ENCODE peak calls at places on chromosomes 4 and X, in nine cellular contexts. X, P, V, K, L, F, Q, U and J are unnamed samples.

GRCh38 chr4:102871772-102872171 is 3.0 kb downstream of the CISD2 start:
- DNase-seq in L (no peak), F (no peak), U (no peak), Q (no peak), P (no peak), V (no peak), X (no peak), K (no peak), J (no peak)

GRCh38 chr4:145736241-145736831 is 56.4 kb downstream of the C4orf51 start:
- DNase-seq in L (no peak), U (peak), K (no peak), V (peak), F (no peak), X (no peak), P (peak), Q (no peak), J (no peak)

GRCh38 chrX:63784346-63784901 is 590 bp downstream of the ARHGEF9 start:
- DNase-seq in K (no peak), X (no peak), U (no peak), F (no peak), Q (no peak), L (no peak), P (no peak), V (no peak), J (peak)

GRCh38 chr4:25313194-25313895 is 771 bp downstream of the ZCCHC4 start:
- DNase-seq in L (no peak), P (no peak), K (peak), Q (no peak), F (no peak), X (no peak), U (no peak), V (no peak), J (no peak)

GRCh38 chr4:124061413-124061812 is 651.1 kb downstream of the ANKRD50 start:
- DNase-seq in K (peak), V (peak), U (no peak), P (peak), X (no peak), F (no peak), Q (peak), L (no peak), J (no peak)

GRCh38 chr4:153950100-153950979 is 161.5 kb upstream of the SFRP2 start:
- DNase-seq in P (no peak), V (no peak), K (no peak), Q (peak), U (no peak), X (no peak), L (no peak), F (no peak), J (no peak)

GRCh38 chrX:74535211-74535621 is 79.2 kb downstream of the RLIM start:
- DNase-seq in X (no peak), Q (peak), U (no peak), K (peak), P (peak), F (peak), L (no peak), V (peak), J (no peak)

GRCh38 chrX:21047034-21047455 is 327.2 kb upstream of the CNKSR2 start:
- DNase-seq in F (no peak), V (no peak), X (no peak), L (no peak), K (no peak), P (no peak), Q (no peak), U (no peak), J (no peak)

GRCh38 chr4:121951570-121952110 is at the start of gene TRPC3:
- DNase-seq in F (peak), L (no peak), U (peak), V (no peak), P (no peak), K (no peak), X (no peak), Q (no peak), J (peak)

GRCh38 chr4:8053688-8054449 is 104.7 kb downstream of the ABLIM2 start:
- DNase-seq in V (no peak), L (no peak), Q (no peak), U (no peak), X (no peak), P (no peak), F (no peak), K (no peak), J (no peak)

GRCh38 chr4:142700521-142700920 is 145.6 kb downstream of the INPP4B start:
- DNase-seq in F (no peak), L (no peak), Q (no peak), K (no peak), P (no peak), X (no peak), V (no peak), U (no peak), J (no peak)

GRCh38 chrX:136711147-136711546 is 63.2 kb downstream of the CD40LG start:
- DNase-seq in X (no peak), K (peak), V (peak), U (peak), F (peak), L (no peak), Q (no peak), P (peak), J (peak)

GRCh38 chr4:8192748-8193738 is 6.0 kb upstream of the SH3TC1 start:
- DNase-seq in L (no peak), P (peak), U (peak), Q (no peak), F (no peak), K (peak), X (no peak), V (peak), J (peak)

GRCh38 chr4:38860788-38861424 is 4.3 kb upstream of the TLR6 start:
- DNase-seq in K (peak), X (no peak), L (no peak), F (peak), Q (no peak), U (no peak), P (peak), V (peak), J (peak)

GRCh38 chrX:69070949-69071650 is 94.2 kb downstream of the PJA1 start:
- DNase-seq in X (peak), K (no peak), F (no peak), U (peak), V (no peak), P (peak), L (no peak), Q (no peak), J (no peak)

GRCh38 chr4:150461957-150462356 is 120.0 kb upstream of the MAB21L2 start:
- DNase-seq in L (no peak), U (no peak), F (no peak), V (no peak), X (no peak), K (no peak), P (no peak), Q (no peak), J (no peak)

GRCh38 chrX:23726196-23726595 is 16.9 kb downstream of the ACOT9 start:
- DNase-seq in X (no peak), Q (no peak), U (no peak), K (no peak), P (no peak), L (no peak), F (no peak), V (no peak), J (no peak)

GRCh38 chr4:94743838-94744237 is 13.9 kb upstream of the BMPR1B start:
- DNase-seq in V (no peak), U (no peak), X (no peak), F (no peak), Q (no peak), L (no peak), K (peak), P (no peak), J (no peak)

GRCh38 chr4:94741304-94741703 is 16.5 kb upstream of the BMPR1B start:
- DNase-seq in L (no peak), K (no peak), V (peak), U (no peak), X (no peak), Q (no peak), F (no peak), P (peak), J (no peak)

GRCh38 chr4:94744830-94745229 is 12.9 kb upstream of the BMPR1B start:
- DNase-seq in X (no peak), K (no peak), Q (no peak), F (no peak), L (no peak), U (no peak), P (no peak), V (no peak), J (no peak)

GRCh38 chr4:94746746-94747145 is 11.0 kb upstream of the BMPR1B start:
- DNase-seq in Q (no peak), K (no peak), X (no peak), L (no peak), P (no peak), U (no peak), F (no peak), V (no peak), J (no peak)
- TF ChIP-seq CTCF in Q (no peak), K (peak), X (no peak), L (no peak), P (peak), U (peak), F (no peak), V (no peak), J (no peak)

GRCh38 chrX:46559062-46559461 is 13.8 kb upstream of the ZNF674 start:
- DNase-seq in L (no peak), P (peak), K (no peak), X (no peak), U (no peak), F (no peak), V (peak), Q (no peak), J (no peak)

GRCh38 chrX:46551494-46552128 is 6.4 kb upstream of the ZNF674 start:
- DNase-seq in X (no peak), F (no peak), U (no peak), Q (no peak), P (peak), V (peak), K (no peak), L (no peak), J (no peak)

GRCh38 chrX:46549914-46550313 is 4.7 kb upstream of the ZNF674 start:
- DNase-seq in U (no peak), P (no peak), V (no peak), Q (no peak), K (no peak), F (no peak), X (no peak), L (no peak), J (no peak)

GRCh38 chrX:46553935-46554334 is 8.7 kb upstream of the ZNF674 start:
- DNase-seq in V (no peak), L (no peak), X (no peak), Q (no peak), K (no peak), U (no peak), P (no peak), F (no peak), J (no peak)

GRCh38 chrX:46554942-46555341 is 9.7 kb upstream of the ZNF674 start:
- DNase-seq in P (peak), V (peak), K (peak), Q (no peak), X (no peak), L (no peak), U (no peak), F (no peak), J (no peak)
- TF ChIP-seq CTCF in P (peak), V (peak), K (no peak), Q (peak), X (no peak), L (no peak), U (peak), F (no peak), J (no peak)

GRCh38 chrX:76643590-76643989 is 216.1 kb downstream of the MAGEE1 start:
- DNase-seq in Q (no peak), U (no peak), F (no peak), V (no peak), X (no peak), K (no peak), L (no peak), P (no peak), J (no peak)
- TF ChIP-seq CTCF in Q (no peak), U (no peak), F (no peak), V (no peak), X (no peak), K (no peak), L (no peak), P (no peak), J (no peak)

GRCh38 chr4:163251204-163251603 is 81.2 kb downstream of the NPY1R start:
- DNase-seq in L (no peak), K (peak), Q (no peak), X (no peak), U (no peak), P (no peak), V (no peak), F (no peak), J (no peak)
- TF ChIP-seq CTCF in L (no peak), K (peak), Q (no peak), X (no peak), U (no peak), P (no peak), V (peak), F (no peak), J (no peak)

DNA sequence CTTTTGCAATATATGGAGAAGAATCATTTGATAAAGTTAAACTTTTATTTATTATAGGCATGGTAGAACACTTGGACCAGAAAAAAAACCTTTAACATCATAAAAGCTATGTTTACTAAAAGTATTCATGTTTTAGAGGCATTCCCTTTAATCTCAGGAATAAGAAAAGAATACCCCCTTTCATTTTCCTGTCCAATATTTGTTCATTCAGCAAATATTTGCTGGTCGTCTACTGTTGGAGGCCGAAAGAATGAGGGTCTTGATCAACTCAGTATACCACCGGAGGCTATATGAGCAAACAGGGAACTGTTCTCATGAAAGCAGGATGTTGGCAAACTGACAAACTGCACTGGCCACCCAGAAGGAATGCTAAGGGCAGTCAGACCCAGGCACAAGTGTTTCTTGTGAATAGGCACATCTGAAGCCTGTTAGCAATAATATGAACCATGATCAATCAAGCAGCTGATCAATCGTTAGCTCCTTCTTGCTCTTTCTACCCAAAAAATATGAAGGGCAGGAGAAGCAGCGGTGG is 480.8 kb upstream of the FAT1 start:
- DNase-seq in X (no peak), Q (no peak), K (peak), V (no peak), L (no peak), F (no peak), U (no peak), P (no peak), J (no peak)
- TF ChIP-seq CTCF in X (no peak), Q (no peak), K (no peak), V (no peak), L (no peak), F (no peak), U (no peak), P (no peak), J (no peak)

DNA sequence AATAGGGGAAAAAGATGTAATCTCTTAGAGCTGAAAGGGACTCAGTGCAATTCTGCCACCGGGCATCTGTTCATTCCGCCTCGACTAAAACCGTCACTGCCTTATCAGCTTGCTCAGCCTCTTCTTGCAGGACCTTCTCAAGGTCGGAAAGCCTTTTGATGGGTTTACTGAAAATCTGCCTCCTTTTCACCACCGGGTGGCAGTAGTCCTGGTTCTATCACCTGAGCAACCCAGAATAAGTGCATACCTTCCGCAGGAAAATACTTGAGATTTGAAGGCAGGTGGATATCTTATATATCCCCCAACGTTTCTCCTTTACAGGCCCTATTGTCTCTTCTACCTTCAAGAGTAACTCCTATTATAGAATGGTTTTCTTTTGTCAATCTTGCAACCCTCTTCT is 103.4 kb upstream of the PAK3 start:
- DNase-seq in L (no peak), K (peak), X (no peak), Q (no peak), V (peak), F (peak), P (peak), U (no peak), J (peak)
- TF ChIP-seq CTCF in L (peak), K (peak), X (no peak), Q (peak), V (peak), F (peak), P (peak), U (peak), J (peak)